ENCODE peak calls at places on chromosome 14, in nine cellular contexts. Q is iris pigment epithelial cell; G is ACHN; T is activated naive CD8-positive, alpha-beta T cell treated with anti-CD3 and anti-CD28 coated beads for 36 hours; I is smooth muscle cell of the brain vasculature; K is adipocyte; H is dermis blood vessel endothelial cell; O is BJ; R is ecto neural progenitor cell. A is an unnamed sample.
A peak's percentile ranks its signal among the peaks of the same experiment; 100 is the strongest.

GRCh38 chr14:75399819-75400678 is 27.8 kb upstream of the JDP2 start:
- DNase-seq in R (no peak), O (no peak), T (no peak), G (peak; percentile 47), H (peak; percentile 70), Q (no peak), K (peak; percentile 23), I (no peak), A (peak; percentile 52)

GRCh38 chr14:92340938-92341337 is 18.0 kb downstream of the SLC24A4 start:
- DNase-seq in G (no peak), K (no peak), O (no peak), Q (no peak), H (no peak), I (no peak), T (no peak), R (no peak), A (no peak)

GRCh38 chr14:67908061-67908767 is 88.6 kb downstream of the RAD51B start:
- DNase-seq in O (no peak), T (no peak), K (peak; percentile 13), G (no peak), R (no peak), I (no peak), H (no peak), Q (peak; percentile 62), A (no peak)

GRCh38 chr14:31420013-31420318 is 384 bp downstream of the HEATR5A start:
- DNase-seq in I (no peak), H (peak; percentile 66), T (peak; percentile 19), O (no peak), G (peak; percentile 61), Q (no peak), K (no peak), R (peak; percentile 85), A (peak; percentile 63)

GRCh38 chr14:89188492-89188891 is 228.5 kb downstream of the FOXN3 start:
- DNase-seq in T (no peak), Q (no peak), O (no peak), I (no peak), G (no peak), H (no peak), R (no peak), K (peak; percentile 46), A (no peak)

GRCh38 chr14:76687611-76688372 is 73.5 kb upstream of the VASH1 start:
- DNase-seq in T (no peak), Q (peak; percentile 28), H (no peak), K (no peak), R (no peak), G (no peak), O (no peak), I (no peak), A (no peak)

GRCh38 chr14:60642790-60643397 is 6.4 kb downstream of the SIX1 start:
- DNase-seq in R (no peak), I (no peak), H (no peak), Q (no peak), K (no peak), O (no peak), G (no peak), T (no peak), A (no peak)

GRCh38 chr14:69571879-69572633 is 2.6 kb downstream of the CCDC177 start:
- DNase-seq in Q (no peak), O (no peak), G (peak; percentile 29), R (no peak), T (peak; percentile 38), H (peak; percentile 39), I (no peak), K (no peak), A (peak; percentile 52)

GRCh38 chr14:51304428-51304827 is 64.4 kb downstream of the TMX1 start:
- DNase-seq in Q (peak; percentile 87), I (no peak), T (peak; percentile 21), R (no peak), H (no peak), O (no peak), K (peak; percentile 35), G (peak; percentile 81), A (no peak)

GRCh38 chr14:53338192-53338591 is 185.1 kb upstream of the DDHD1 start:
- DNase-seq in T (no peak), I (no peak), H (peak; percentile 42), G (no peak), Q (peak; percentile 45), R (no peak), O (no peak), K (no peak), A (no peak)

GRCh38 chr14:98853063-98853729 is 418.8 kb downstream of the BCL11B start:
- DNase-seq in R (peak; percentile 28), O (no peak), T (no peak), G (no peak), I (no peak), K (no peak), Q (no peak), H (no peak), A (no peak)

GRCh38 chr14:76376001-76376404 is at the start of gene ESRRB:
- DNase-seq in T (no peak), O (no peak), Q (peak; percentile 17), H (peak; percentile 20), G (peak; percentile 4), R (peak; percentile 65), K (peak; percentile 7), I (no peak), A (no peak)

GRCh38 chr14:101226265-101226602 is 322.7 kb upstream of the RTL1 start:
- DNase-seq in I (no peak), T (no peak), O (no peak), Q (no peak), R (no peak), K (no peak), H (no peak), G (no peak), A (no peak)

GRCh38 chr14:59691266-59691665 is 114.7 kb upstream of the CCDC175 start:
- DNase-seq in T (no peak), Q (no peak), O (no peak), R (no peak), G (no peak), I (no peak), K (no peak), H (no peak), A (no peak)

GRCh38 chr14:65308536-65308935 is 104.0 kb upstream of the FUT8 start:
- DNase-seq in Q (no peak), K (no peak), O (no peak), G (no peak), R (no peak), I (no peak), T (no peak), H (no peak), A (no peak)

GRCh38 chr14:57212919-57213318 is 55.8 kb downstream of the EXOC5 start:
- DNase-seq in T (no peak), I (no peak), R (no peak), Q (peak; percentile 58), O (no peak), H (no peak), G (no peak), K (no peak), A (no peak)

GRCh38 chr14:104134061-104134965 is 4.1 kb upstream of the KIF26A start:
- DNase-seq in H (no peak), R (peak; percentile 53), T (no peak), I (no peak), K (no peak), G (no peak), O (no peak), Q (no peak), A (no peak)

GRCh38 chr14:103846569-103847438 is 571 bp downstream of the PPP1R13B start:
- DNase-seq in K (peak; percentile 33), R (peak; percentile 62), I (no peak), O (no peak), H (peak; percentile 54), T (no peak), G (peak; percentile 38), Q (no peak), A (peak; percentile 47)

GRCh38 chr14:89504602-89505320 is 87.7 kb upstream of the FOXN3 start:
- DNase-seq in H (no peak), R (no peak), T (peak; percentile 25), G (no peak), Q (peak; percentile 78), I (no peak), K (peak; percentile 36), O (no peak), A (no peak)

GRCh38 chr14:69592923-69593677 is 18.3 kb upstream of the SUSD6 start:
- DNase-seq in H (no peak), R (peak; percentile 61), Q (peak; percentile 71), I (no peak), G (no peak), T (no peak), O (no peak), K (peak; percentile 93), A (peak; percentile 54)

GRCh38 chr14:45426685-45427282 is 173.8 kb upstream of the MIS18BP1 start:
- DNase-seq in Q (peak; percentile 41), O (no peak), T (no peak), I (peak; percentile 18), R (no peak), H (peak; percentile 56), K (peak; percentile 70), G (peak; percentile 43), A (no peak)

GRCh38 chr14:32306549-32306948 is 22.5 kb upstream of the AKAP6 start:
- DNase-seq in I (no peak), T (no peak), G (no peak), O (no peak), Q (peak; percentile 47), R (no peak), K (peak; percentile 17), H (no peak), A (no peak)

GRCh38 chr14:104320611-104321086 is 182.3 kb downstream of the KIF26A start:
- DNase-seq in G (no peak), R (no peak), Q (no peak), O (no peak), T (no peak), I (no peak), K (no peak), H (no peak), A (no peak)

GRCh38 chr14:21098892-21099595 is 589 bp upstream of the ZNF219 start:
- DNase-seq in O (no peak), T (no peak), K (no peak), I (no peak), G (no peak), R (no peak), Q (no peak), H (no peak), A (peak; percentile 48)